ENCODE peak calls at places on chromosomes 12 and 14, in five cellular contexts. J is GM12892, P is H1, I is K562, Y is GM12878. C is an unnamed sample.

GRCh38 chr14:33714527-33715222 is 236.2 kb downstream of the EGLN3 start:
- DNase-seq in Y (no peak), I (no peak), P (no peak), J (no peak), C (no peak)

GRCh38 chr12:21704847-21705246 is 47.2 kb upstream of the LDHB start:
- DNase-seq in I (no peak), Y (no peak), P (no peak), J (no peak), C (no peak)

GRCh38 chr12:57459750-57460400 is at the start of gene GLI1:
- DNase-seq in Y (no peak), P (no peak), J (no peak), I (no peak), C (no peak)

GRCh38 chr12:100504820-100505219 is 31.2 kb downstream of the NR1H4 start:
- DNase-seq in I (no peak), J (no peak), P (no peak), Y (no peak), C (no peak)

GRCh38 chr14:92450351-92451070 is 63.1 kb upstream of the RIN3 start:
- DNase-seq in Y (no peak), I (no peak), P (no peak), J (no peak), C (no peak)

GRCh38 chr12:31236998-31237637 is 88.8 kb downstream of the SINHCAF start:
- DNase-seq in Y (peak), J (no peak), I (no peak), P (no peak), C (no peak)

GRCh38 chr12:76303365-76303764 is 44.9 kb downstream of the BBS10 start:
- DNase-seq in P (no peak), Y (no peak), I (no peak), J (no peak), C (no peak)

GRCh38 chr12:29346764-29347421 is 34.1 kb downstream of the ERGIC2 start:
- DNase-seq in I (no peak), P (no peak), J (no peak), Y (no peak), C (no peak)

GRCh38 chr12:84455598-84455997 is 457.0 kb downstream of the SLC6A15 start:
- DNase-seq in Y (no peak), I (no peak), J (no peak), P (no peak), C (no peak)

GRCh38 chr14:30564868-30565248 is 5.9 kb downstream of the G2E3 start:
- DNase-seq in I (no peak), J (no peak), Y (no peak), P (no peak), C (no peak)

GRCh38 chr12:107337354-107338095 is 244.2 kb upstream of the CRY1 start:
- DNase-seq in P (no peak), J (no peak), I (no peak), Y (no peak), C (no peak)

GRCh38 chr12:114684098-114684869 is at the start of gene TBX3:
- DNase-seq in I (peak), P (peak), Y (no peak), J (no peak), C (no peak)

GRCh38 chr14:97077687-97078086 is 280.5 kb downstream of the VRK1 start:
- DNase-seq in P (no peak), Y (no peak), I (no peak), J (no peak), C (no peak)

GRCh38 chr12:72289633-72290032 is 17.5 kb downstream of the TRHDE start:
- DNase-seq in Y (no peak), P (no peak), J (no peak), I (no peak), C (no peak)

GRCh38 chr12:25322918-25323773 is 72.4 kb upstream of the KRAS start:
- DNase-seq in P (no peak), Y (no peak), I (no peak), J (no peak), C (no peak)

GRCh38 chr12:92144631-92145480 is 790 bp downstream of the BTG1 start:
- DNase-seq in J (no peak), I (peak), Y (no peak), P (no peak), C (no peak)

GRCh38 chr12:92146497-92146828 is 817 bp upstream of the BTG1 start:
- DNase-seq in J (no peak), P (no peak), I (no peak), Y (no peak), C (no peak)

GRCh38 chr12:92145481-92145730 is 240 bp downstream of the BTG1 start:
- DNase-seq in Y (no peak), J (no peak), P (no peak), I (no peak), C (no peak)

GRCh38 chr12:92146865-92147264 is 1.2 kb upstream of the BTG1 start:
- DNase-seq in Y (no peak), J (no peak), I (peak), P (no peak), C (no peak)

GRCh38 chr12:92145731-92146496 is at the start of gene BTG1:
- DNase-seq in J (peak), I (peak), Y (peak), P (peak), C (peak)
- TF ChIP-seq POLR2A in J (peak), I (peak), Y (peak), P (peak), C (peak)

DNA sequence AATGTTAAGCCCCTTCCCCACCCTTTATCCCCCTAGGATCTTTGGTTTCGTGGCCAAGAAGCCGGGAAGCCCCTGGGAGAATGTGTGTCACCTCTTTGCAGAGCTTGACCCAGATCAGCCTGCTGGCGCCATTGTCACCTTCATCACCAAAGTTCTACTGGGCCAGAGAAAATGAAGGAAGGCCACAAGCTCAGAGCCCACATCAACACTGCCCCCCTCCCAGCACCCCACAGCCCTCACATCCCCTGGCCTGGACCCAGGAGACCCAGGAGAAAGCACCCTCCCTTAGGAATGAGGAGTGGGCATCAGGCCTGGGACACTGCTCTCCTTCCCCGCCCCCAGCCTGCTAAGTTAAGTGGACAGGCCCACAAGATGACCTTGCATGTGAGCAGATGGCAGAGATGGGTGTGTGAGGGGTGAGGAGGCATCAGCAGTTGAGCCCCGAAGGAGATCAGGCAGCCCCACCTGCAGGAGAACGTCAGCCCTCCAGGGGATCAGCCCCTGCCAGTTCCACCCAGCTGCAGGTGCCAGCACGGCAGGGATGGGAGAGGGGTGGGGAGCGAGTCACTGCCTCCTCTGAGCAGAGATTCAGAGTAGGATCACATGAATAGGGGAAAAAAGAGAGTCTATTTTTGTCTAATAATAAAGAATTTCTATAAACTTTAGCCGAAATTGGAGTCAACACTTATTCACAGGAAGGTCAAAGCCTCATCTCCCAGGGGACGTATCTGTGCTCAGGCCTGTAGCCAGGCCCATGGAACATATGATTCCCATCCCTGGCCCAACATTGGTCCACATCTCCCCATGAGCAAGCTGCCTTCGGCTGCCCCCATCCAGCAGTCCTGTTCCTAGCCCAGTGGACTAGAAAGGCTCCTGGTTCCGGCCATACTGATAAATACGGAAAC is 14.1 kb downstream of the TNS2 start:
- DNase-seq in I (no peak), Y (no peak), P (no peak), J (no peak), C (no peak)
- TF ChIP-seq POLR2AphosphoS5 in I (no peak), Y (no peak), P (no peak), J (no peak), C (no peak)

GRCh38 chr12:96195845-96196451 is 1.8 kb downstream of the ELK3 start:
- DNase-seq in J (no peak), I (peak), P (no peak), Y (no peak), C (no peak)
- TF ChIP-seq TAF1 in J (no peak), I (no peak), P (no peak), Y (no peak), C (no peak)

GRCh38 chr14:101965145-101965531 is 765 bp downstream of the DYNC1H1 start:
- DNase-seq in Y (no peak), I (peak), J (peak), P (no peak), C (peak)
- TF ChIP-seq POLR2A in Y (no peak), I (no peak), J (no peak), P (no peak), C (peak)

GRCh38 chr12:46557539-46558373 is 185.2 kb upstream of the SLC38A2 start:
- DNase-seq in Y (no peak), J (no peak), I (peak), P (no peak), C (no peak)

GRCh38 chr12:46559311-46559710 is 186.7 kb upstream of the SLC38A2 start:
- DNase-seq in P (no peak), J (no peak), I (no peak), Y (no peak), C (no peak)

GRCh38 chr12:46556820-46557524 is 184.4 kb upstream of the SLC38A2 start:
- DNase-seq in I (no peak), J (no peak), P (no peak), Y (no peak), C (no peak)

GRCh38 chr12:46560078-46560477 is 187.5 kb upstream of the SLC38A2 start:
- DNase-seq in I (no peak), P (no peak), Y (no peak), J (no peak), C (no peak)

GRCh38 chr12:46558696-46559095 is 186.1 kb upstream of the SLC38A2 start:
- DNase-seq in P (no peak), J (no peak), I (no peak), Y (no peak), C (no peak)
- TF ChIP-seq POLR2AphosphoS5 in P (no peak), J (no peak), I (no peak), Y (no peak), C (no peak)

GRCh38 chr14:24632761-24633160 is 1.2 kb downstream of the GZMB start:
- DNase-seq in I (no peak), Y (no peak), P (no peak), J (no peak), C (no peak)

GRCh38 chr14:24632336-24632735 is 1.7 kb downstream of the GZMB start:
- DNase-seq in J (no peak), P (no peak), I (no peak), Y (no peak), C (no peak)

GRCh38 chr14:24631749-24632335 is 2.1 kb downstream of the GZMB start:
- DNase-seq in I (no peak), Y (no peak), J (no peak), P (no peak), C (no peak)

GRCh38 chr14:24633353-24633752 is 637 bp downstream of the GZMB start:
- DNase-seq in Y (no peak), J (no peak), I (no peak), P (no peak), C (no peak)

GRCh38 chr14:24634158-24634557 is at the start of gene GZMB:
- DNase-seq in J (no peak), P (no peak), Y (no peak), I (no peak), C (no peak)
- TF ChIP-seq TAF1 in J (no peak), P (no peak), Y (no peak), I (no peak), C (no peak)